ENCODE peak calls at places on chromosomes 12 and 14, in seven cellular contexts. X, W, I, J, P, B and N are unnamed samples.

GRCh38 chr14:103522028-103522581 is 525 bp downstream of the CKB start:
- DNase-seq in X (no peak), W (no peak), I (no peak), J (no peak), P (no peak), B (peak), N (no peak)

GRCh38 chr12:57965766-57966165 is 24.4 kb downstream of the ATP23 start:
- DNase-seq in X (no peak), W (no peak), I (no peak), J (no peak), P (peak), B (no peak), N (no peak)

GRCh38 chr14:89779707-89780106 is 174.8 kb downstream of the EFCAB11 start:
- DNase-seq in X (no peak), W (no peak), I (no peak), J (no peak), P (no peak), B (peak), N (no peak)

GRCh38 chr12:124347805-124348658 is 53.1 kb downstream of the RFLNA start:
- DNase-seq in X (no peak), W (no peak), I (peak), J (no peak), P (no peak), B (peak), N (peak)

GRCh38 chr14:91927216-91927615 is 20.3 kb downstream of the FBLN5 start:
- DNase-seq in X (no peak), W (no peak), I (no peak), J (no peak), P (no peak), B (no peak), N (no peak)

GRCh38 chr12:52788111-52788875 is 7.6 kb downstream of the KRT3 start:
- DNase-seq in X (no peak), W (no peak), I (no peak), J (no peak), P (no peak), B (no peak), N (no peak)

GRCh38 chr12:32533971-32534590 is 134.7 kb downstream of the FGD4 start:
- DNase-seq in X (peak), W (no peak), I (no peak), J (peak), P (peak), B (no peak), N (no peak)

GRCh38 chr12:55582066-55582465 is 9.8 kb downstream of the OR2AP1 start:
- DNase-seq in X (no peak), W (no peak), I (no peak), J (no peak), P (no peak), B (no peak), N (no peak)

GRCh38 chr12:45743247-45743646 is 13.7 kb downstream of the ARID2 start:
- DNase-seq in X (no peak), W (no peak), I (no peak), J (no peak), P (no peak), B (no peak), N (no peak)

GRCh38 chr12:80937391-80938238 is at the start of gene LIN7A:
- DNase-seq in X (peak), W (no peak), I (no peak), J (no peak), P (peak), B (peak), N (no peak)

GRCh38 chr12:111102062-111102735 is 181.8 kb upstream of the MYL2 start:
- DNase-seq in X (no peak), W (no peak), I (no peak), J (no peak), P (no peak), B (no peak), N (no peak)

GRCh38 chr12:109817627-109818231 is 15.5 kb downstream of the TRPV4 start:
- DNase-seq in X (no peak), W (no peak), I (no peak), J (no peak), P (peak), B (no peak), N (no peak)

GRCh38 chr12:123063535-123063934 is 83.1 kb downstream of the ARL6IP4 start:
- DNase-seq in X (no peak), W (no peak), I (peak), J (no peak), P (peak), B (peak), N (no peak)

GRCh38 chr14:33679461-33680225 is 271.2 kb downstream of the EGLN3 start:
- DNase-seq in X (no peak), W (no peak), I (no peak), J (no peak), P (no peak), B (no peak), N (no peak)

GRCh38 chr14:74843653-74844052 is 32.3 kb downstream of the PROX2 start:
- DNase-seq in X (no peak), W (no peak), I (no peak), J (no peak), P (no peak), B (no peak), N (no peak)

GRCh38 chr14:33768458-33768830 is 182.4 kb downstream of the EGLN3 start:
- DNase-seq in X (no peak), W (no peak), I (no peak), J (no peak), P (no peak), B (no peak), N (no peak)

GRCh38 chr14:72559227-72559626 is 334.7 kb downstream of the DPF3 start:
- DNase-seq in X (no peak), W (no peak), I (no peak), J (no peak), P (no peak), B (no peak), N (no peak)

GRCh38 chr14:71610149-71610548 is 322.1 kb upstream of the RGS6 start:
- DNase-seq in X (no peak), W (no peak), I (no peak), J (no peak), P (no peak), B (no peak), N (no peak)

GRCh38 chr12:13135336-13136178 is 32.1 kb upstream of the GSG1 start:
- DNase-seq in X (peak), W (no peak), I (no peak), J (peak), P (peak), B (peak), N (no peak)

GRCh38 chr12:14873440-14874185 is 12.0 kb downstream of the MGP start:
- DNase-seq in X (no peak), W (no peak), I (no peak), J (no peak), P (no peak), B (no peak), N (no peak)

GRCh38 chr12:45762185-45763110 is 32.9 kb downstream of the ARID2 start:
- DNase-seq in X (no peak), W (no peak), I (peak), J (peak), P (peak), B (no peak), N (no peak)

GRCh38 chr14:100680439-100681051 is 46.1 kb upstream of the DLK1 start:
- DNase-seq in X (no peak), W (no peak), I (no peak), J (no peak), P (no peak), B (no peak), N (no peak)

GRCh38 chr12:2179953-2180736 is 127.4 kb downstream of the CACNA1C start:
- DNase-seq in X (no peak), W (no peak), I (no peak), J (no peak), P (peak), B (no peak), N (no peak)

GRCh38 chr14:21267431-21267845 is 1.8 kb downstream of the HNRNPC start:
- DNase-seq in X (no peak), W (no peak), I (no peak), J (no peak), P (no peak), B (no peak), N (no peak)

GRCh38 chr12:77133566-77133965 is 68.2 kb upstream of the E2F7 start:
- DNase-seq in X (no peak), W (no peak), I (peak), J (no peak), P (peak), B (peak), N (no peak)

GRCh38 chr12:90859591-90859990 is 95.4 kb downstream of the CCER1 start:
- DNase-seq in X (no peak), W (no peak), I (no peak), J (no peak), P (no peak), B (no peak), N (no peak)

GRCh38 chr12:32889073-32889760 is 7.4 kb downstream of the PKP2 start:
- DNase-seq in X (no peak), W (no peak), I (no peak), J (no peak), P (no peak), B (no peak), N (no peak)

GRCh38 chr14:104689620-104690265 is 325 bp downstream of the INF2 start:
- DNase-seq in X (no peak), W (no peak), I (peak), J (no peak), P (no peak), B (no peak), N (no peak)

GRCh38 chr12:115569694-115570093 is 707.8 kb downstream of the MED13L start:
- DNase-seq in X (no peak), W (no peak), I (no peak), J (no peak), P (peak), B (no peak), N (no peak)

GRCh38 chr12:3218846-3219632 is 141.9 kb downstream of the TSPAN9 start:
- DNase-seq in X (no peak), W (no peak), I (no peak), J (no peak), P (no peak), B (no peak), N (no peak)

GRCh38 chr12:52280796-52281560 is 6.5 kb downstream of the KRT86 start:
- DNase-seq in X (peak), W (no peak), I (no peak), J (no peak), P (peak), B (no peak), N (no peak)

GRCh38 chr12:114933428-114934160 is 249.6 kb upstream of the TBX3 start:
- DNase-seq in X (no peak), W (no peak), I (no peak), J (no peak), P (peak), B (no peak), N (no peak)

GRCh38 chr14:99871771-99872170 is 78.6 kb downstream of the EML1 start:
- DNase-seq in X (no peak), W (no peak), I (no peak), J (no peak), P (no peak), B (no peak), N (no peak)

GRCh38 chr12:74021937-74022336 is 515.7 kb upstream of the ATXN7L3B start:
- DNase-seq in X (no peak), W (no peak), I (no peak), J (peak), P (peak), B (peak), N (no peak)